ENCODE peak calls at places on chromosomes 4 and X, in ten cellular contexts. A is DND-41; I is tibial artery; S is stimulated activated CD8-positive, alpha-beta memory T cell treated with anti-CD3 and anti-CD28 coated beads, Interleukin-12 subunit alpha, Interleukin-12 subunit beta, amount 100 ng/mL, for 1 hour; C is memory B cell; H is GM12892; M is AML-193; K is cardiac fibroblast; Q is AG04450; O is nephron progenitor cell. T is an unnamed sample.

GRCh38 chrX:32948130-32948529 is 263.2 kb downstream of the DMD start:
- DNase-seq in A (no peak), I (no peak), S (no peak), C (no peak), H (no peak), M (no peak), K (peak), Q (no peak), O (no peak), T (no peak)

GRCh38 chr4:149755969-149756368 is 59.7 kb downstream of the IQCM start:
- DNase-seq in A (no peak), I (no peak), S (no peak), C (no peak), H (no peak), M (no peak), K (no peak), Q (no peak), O (no peak), T (no peak)

GRCh38 chr4:64727960-64728359 is 318.7 kb upstream of the TECRL start:
- DNase-seq in A (no peak), I (no peak), S (no peak), C (no peak), H (no peak), M (no peak), K (no peak), Q (no peak), O (no peak), T (no peak)

GRCh38 chrX:45363596-45363995 is 162.9 kb upstream of the DIPK2B start:
- DNase-seq in A (no peak), I (no peak), S (no peak), C (no peak), H (no peak), M (no peak), K (no peak), Q (no peak), O (no peak), T (no peak)

GRCh38 chrX:112223391-112223790 is 140.8 kb upstream of the TRPC5 start:
- DNase-seq in A (no peak), I (no peak), S (no peak), C (no peak), H (no peak), M (no peak), K (no peak), Q (no peak), O (no peak), T (no peak)

GRCh38 chr4:40924096-40924792 is 174.5 kb downstream of the NSUN7 start:
- DNase-seq in A (peak), I (peak), S (peak), C (peak), H (peak), M (peak), K (peak), Q (no peak), O (peak), T (peak)

GRCh38 chr4:106080376-106080775 is 185.1 kb downstream of the NPNT start:
- DNase-seq in A (no peak), I (no peak), S (no peak), C (no peak), H (no peak), M (no peak), K (peak), Q (no peak), O (no peak), T (no peak)

GRCh38 chr4:45072981-45073380 is 346.6 kb upstream of the GNPDA2 start:
- DNase-seq in A (no peak), I (no peak), S (no peak), C (no peak), H (no peak), M (no peak), K (no peak), Q (no peak), O (no peak), T (no peak)

GRCh38 chr4:140707325-140707724 is 48.9 kb downstream of the TBC1D9 start:
- DNase-seq in A (no peak), I (no peak), S (no peak), C (no peak), H (no peak), M (no peak), K (no peak), Q (no peak), O (no peak), T (no peak)

GRCh38 chr4:183441276-183441675 is 3.2 kb upstream of the CDKN2AIP start:
- DNase-seq in A (no peak), I (no peak), S (no peak), C (no peak), H (no peak), M (no peak), K (no peak), Q (no peak), O (no peak), T (no peak)

GRCh38 chr4:99383833-99384392 is 31.4 kb upstream of the ADH1C start:
- DNase-seq in A (no peak), I (peak), S (no peak), C (no peak), H (no peak), M (no peak), K (peak), Q (peak), O (no peak), T (no peak)

GRCh38 chr4:19947349-19947748 is 304.4 kb upstream of the SLIT2 start:
- DNase-seq in A (no peak), I (no peak), S (no peak), C (no peak), H (no peak), M (no peak), K (peak), Q (peak), O (no peak), T (no peak)

GRCh38 chrX:46547857-46548256 is 2.6 kb upstream of the ZNF674 start:
- DNase-seq in A (no peak), I (no peak), S (no peak), C (no peak), H (no peak), M (no peak), K (peak), Q (peak), O (no peak), T (no peak)

GRCh38 chrX:129193357-129193756 is 329.9 kb downstream of the SMARCA1 start:
- DNase-seq in A (no peak), I (no peak), S (no peak), C (no peak), H (no peak), M (no peak), K (no peak), Q (no peak), O (no peak), T (no peak)

GRCh38 chr4:75696036-75696435 is 22.8 kb upstream of the G3BP2 start:
- DNase-seq in A (no peak), I (no peak), S (no peak), C (peak), H (no peak), M (no peak), K (no peak), Q (no peak), O (no peak), T (no peak)

GRCh38 chr4:11889099-11889498 is 460.4 kb upstream of the HS3ST1 start:
- DNase-seq in A (no peak), I (no peak), S (no peak), C (no peak), H (no peak), M (no peak), K (no peak), Q (no peak), O (no peak), T (no peak)

T was measured in D721Med.